ENCODE peak calls at places on chromosomes 11 and 22, in five cellular contexts. E is amniotic stem cell, U is Right ventricle myocardium superior, R is ovary, L is HT1080. G is an unnamed sample.

GRCh38 chr22:30262112-30262511 is 4.5 kb downstream of the OSM start:
- DNase-seq in E (no peak), U (no peak), R (no peak), L (no peak), G (no peak)

GRCh38 chr11:35250192-35250591 is 111.2 kb downstream of the CD44 start:
- DNase-seq in E (no peak), U (no peak), R (no peak), L (no peak), G (no peak)

GRCh38 chr11:44617671-44618461 is 52.4 kb downstream of the CD82 start:
- DNase-seq in E (no peak), U (peak), R (peak), L (no peak), G (no peak)

GRCh38 chr22:46088541-46089311 is 61.6 kb upstream of the PPARA start:
- DNase-seq in E (peak), U (peak), R (peak), L (peak), G (no peak)

GRCh38 chr11:103877221-103877620 is 159.2 kb upstream of the DDI1 start:
- DNase-seq in E (no peak), U (no peak), R (no peak), L (peak), G (no peak)

GRCh38 chr11:23680488-23681230 is 816.2 kb upstream of the LUZP2 start:
- DNase-seq in E (no peak), U (no peak), R (no peak), L (no peak), G (no peak)

GRCh38 chr22:48827904-48828555 is 999.6 kb downstream of the BRD1 start:
- DNase-seq in E (no peak), U (no peak), R (no peak), L (no peak), G (no peak)

GRCh38 chr11:117497206-117497951 is 169.7 kb downstream of the CEP164 start:
- DNase-seq in E (no peak), U (no peak), R (no peak), L (no peak), G (no peak)

GRCh38 chr11:117716652-117717440 is 80.2 kb downstream of the DSCAML1 start:
- DNase-seq in E (no peak), U (no peak), R (no peak), L (no peak), G (no peak)

GRCh38 chr11:30741039-30741550 is 154.9 kb upstream of the MPPED2 start:
- DNase-seq in E (no peak), U (no peak), R (no peak), L (peak), G (no peak)

GRCh38 chr11:103067118-103067517 is 24.8 kb downstream of the DCUN1D5 start:
- DNase-seq in E (no peak), U (no peak), R (no peak), L (no peak), G (no peak)

GRCh38 chr11:119056397-119056999 is 507 bp downstream of the HYOU1 start:
- DNase-seq in E (no peak), U (no peak), R (peak), L (no peak), G (peak)

GRCh38 chr11:16782226-16782919 is 43.9 kb downstream of the C11orf58 start:
- DNase-seq in E (no peak), U (no peak), R (no peak), L (no peak), G (no peak)

GRCh38 chr11:36345084-36345511 is 49.0 kb downstream of the PRR5L start:
- DNase-seq in E (no peak), U (no peak), R (no peak), L (no peak), G (no peak)

GRCh38 chr11:88482871-88483301 is 145.3 kb upstream of the CTSC start:
- DNase-seq in E (no peak), U (no peak), R (no peak), L (no peak), G (no peak)

GRCh38 chr11:36452231-36452630 is 57.8 kb downstream of the TRAF6 start:
- DNase-seq in E (no peak), U (peak), R (no peak), L (peak), G (no peak)

GRCh38 chr22:26471522-26471921 is 12.1 kb downstream of the HPS4 start:
- DNase-seq in E (no peak), U (no peak), R (no peak), L (peak), G (peak)

GRCh38 chr11:102886999-102887398 is 12.2 kb upstream of the MMP12 start:
- DNase-seq in E (no peak), U (no peak), R (no peak), L (peak), G (no peak)

GRCh38 chr11:100010393-100010792 is 676.7 kb upstream of the ARHGAP42 start:
- DNase-seq in E (no peak), U (no peak), R (no peak), L (no peak), G (no peak)

GRCh38 chr11:118746988-118747585 is 43.9 kb downstream of the DDX6 start:
- DNase-seq in E (no peak), U (no peak), R (no peak), L (no peak), G (no peak)

GRCh38 chr11:11209967-11210366 is 143.1 kb downstream of the CSNK2A3 start:
- DNase-seq in E (no peak), U (no peak), R (no peak), L (no peak), G (no peak)

GRCh38 chr22:22431271-22432220 is 77.0 kb downstream of the ZNF280B start:
- DNase-seq in E (peak), U (peak), R (peak), L (peak), G (peak)

GRCh38 chr22:24730864-24731263 is 43.7 kb downstream of the PIWIL3 start:
- DNase-seq in E (no peak), U (no peak), R (no peak), L (no peak), G (no peak)

G was measured in LoVo.